ENCODE peak calls at places on chromosomes 5 and 9, in six cellular contexts. A, V, S, W, F and Z are unnamed samples. For H3K27me3, the result is how much of the 10 kb centered on the place peaks cover.

GRCh38 chr5:122726990-122727616 is 47.8 kb upstream of the SNX2 start:
- DNase-seq in A (peak), V (no peak), S (no peak), W (no peak), F (no peak), Z (no peak)

GRCh38 chr9:77616191-77616590 is 31.9 kb downstream of the GNA14 start:
- DNase-seq in A (no peak), V (no peak), S (no peak), W (no peak), F (no peak), Z (no peak)

GRCh38 chr9:128027166-128027539 is 40.0 kb downstream of the NAIF1 start:
- DNase-seq in A (peak), V (no peak), S (no peak), W (no peak), F (no peak), Z (no peak)

GRCh38 chr5:142360051-142360498 is 35.3 kb upstream of the SPRY4 start:
- DNase-seq in A (no peak), V (no peak), S (no peak), W (no peak), F (no peak), Z (peak)

GRCh38 chr9:68887232-68887631 is 126.7 kb downstream of the PRKACG start:
- DNase-seq in A (no peak), V (no peak), S (no peak), W (no peak), F (no peak), Z (no peak)

GRCh38 chr9:85914108-85914507 is 26.8 kb upstream of the NAA35 start:
- DNase-seq in A (peak), V (no peak), S (no peak), W (no peak), F (no peak), Z (no peak)

GRCh38 chr9:91066856-91067255 is 265.2 kb downstream of the SYK start:
- DNase-seq in A (no peak), V (no peak), S (no peak), W (no peak), F (no peak), Z (no peak)

GRCh38 chr9:6852243-6852963 is 94.6 kb downstream of the KDM4C start:
- DNase-seq in A (peak), V (no peak), S (no peak), W (no peak), F (no peak), Z (no peak)

GRCh38 chr9:120965344-120966004 is 38.9 kb upstream of the TRAF1 start:
- DNase-seq in A (no peak), V (peak), S (no peak), W (no peak), F (no peak), Z (no peak)

GRCh38 chr9:4293293-4293931 is 6.5 kb downstream of the GLIS3 start:
- DNase-seq in A (peak), V (peak), S (peak), W (no peak), F (no peak), Z (no peak)

GRCh38 chr5:143833179-143833578 is 21.2 kb downstream of the HMHB1 start:
- DNase-seq in A (no peak), V (no peak), S (no peak), W (no peak), F (no peak), Z (no peak)

GRCh38 chr5:43773032-43773830 is 170.3 kb downstream of the NNT start:
- DNase-seq in A (peak), V (no peak), S (peak), W (no peak), F (peak), Z (no peak)

GRCh38 chr5:40447438-40447837 is 232.3 kb upstream of the PTGER4 start:
- DNase-seq in A (peak), V (no peak), S (no peak), W (no peak), F (no peak), Z (no peak)

GRCh38 chr5:170612256-170612656 is 108.4 kb downstream of the KCNIP1 start:
- DNase-seq in A (no peak), V (peak), S (no peak), W (no peak), F (peak), Z (no peak)

GRCh38 chr5:68538886-68539420 is 323.4 kb downstream of the PIK3R1 start:
- DNase-seq in A (no peak), V (no peak), S (no peak), W (no peak), F (no peak), Z (no peak)

GRCh38 chr5:14908195-14908594 is 36.6 kb upstream of the ANKH start:
- DNase-seq in A (no peak), V (no peak), S (no peak), W (no peak), F (no peak), Z (no peak)

GRCh38 chr9:122097679-122098315 is 4.7 kb upstream of the TTLL11 start:
- DNase-seq in A (no peak), V (no peak), S (no peak), W (no peak), F (no peak), Z (no peak)

GRCh38 chr5:148042920-148043319 is 20.9 kb upstream of the SPINK5 start:
- DNase-seq in A (no peak), V (no peak), S (no peak), W (no peak), F (no peak), Z (no peak)

GRCh38 chr5:148043705-148044104 is 20.1 kb upstream of the SPINK5 start:
- DNase-seq in A (no peak), V (no peak), S (no peak), W (no peak), F (no peak), Z (no peak)
- H3K27me3 ChIP-seq in A (under half), V (under half), S (under half), W (under half), F (under half), Z (under half)

GRCh38 chr5:1001406-1002270 is 7.0 kb upstream of the NKD2 start:
- DNase-seq in A (no peak), V (no peak), S (no peak), W (peak), F (no peak), Z (peak)
- H3K27me3 ChIP-seq in A (half or more), V (half or more), S (under half), W (under half), F (under half), Z (under half)

GRCh38 chr9:132447346-132447745 is 37.3 kb downstream of the CFAP77 start:
- DNase-seq in A (peak), V (peak), S (no peak), W (no peak), F (no peak), Z (peak)

GRCh38 chr9:132446887-132447286 is 36.9 kb downstream of the CFAP77 start:
- DNase-seq in A (no peak), V (no peak), S (no peak), W (no peak), F (no peak), Z (no peak)

GRCh38 chr9:132456241-132456640 is 46.2 kb downstream of the CFAP77 start:
- DNase-seq in A (no peak), V (no peak), S (no peak), W (no peak), F (no peak), Z (no peak)

DNA sequence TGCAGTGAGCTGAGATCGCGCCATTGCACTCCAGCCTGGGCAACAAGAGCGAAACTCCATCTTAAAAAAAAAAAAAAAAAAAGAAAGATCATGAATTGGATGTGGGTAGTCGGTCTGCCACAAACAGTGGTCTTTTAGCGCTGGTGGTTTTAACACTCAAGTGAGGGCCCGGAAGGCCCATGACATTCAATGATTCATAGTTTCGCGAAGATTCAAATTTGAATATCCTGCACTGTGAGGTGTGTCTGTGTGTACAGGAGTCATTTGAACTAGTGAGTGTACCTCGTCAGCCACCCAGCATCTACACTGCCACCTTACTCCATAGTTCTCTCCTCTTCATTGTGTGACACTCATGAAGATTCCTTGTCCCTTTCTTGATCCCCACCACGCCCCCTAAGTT is 41.3 kb downstream of the CFAP77 start:
- DNase-seq in A (no peak), V (no peak), S (no peak), W (no peak), F (no peak), Z (no peak)
- H3K27me3 ChIP-seq in A (half or more), V (under half), S (under half), W (under half), F (under half), Z (under half)

GRCh38 chr5:111236995-111237394 is 12.8 kb downstream of the CAMK4 start:
- DNase-seq in A (no peak), V (no peak), S (no peak), W (no peak), F (no peak), Z (no peak)
- H3K27me3 ChIP-seq in A (under half), V (under half), S (under half), W (under half), F (under half), Z (under half)

DNA sequence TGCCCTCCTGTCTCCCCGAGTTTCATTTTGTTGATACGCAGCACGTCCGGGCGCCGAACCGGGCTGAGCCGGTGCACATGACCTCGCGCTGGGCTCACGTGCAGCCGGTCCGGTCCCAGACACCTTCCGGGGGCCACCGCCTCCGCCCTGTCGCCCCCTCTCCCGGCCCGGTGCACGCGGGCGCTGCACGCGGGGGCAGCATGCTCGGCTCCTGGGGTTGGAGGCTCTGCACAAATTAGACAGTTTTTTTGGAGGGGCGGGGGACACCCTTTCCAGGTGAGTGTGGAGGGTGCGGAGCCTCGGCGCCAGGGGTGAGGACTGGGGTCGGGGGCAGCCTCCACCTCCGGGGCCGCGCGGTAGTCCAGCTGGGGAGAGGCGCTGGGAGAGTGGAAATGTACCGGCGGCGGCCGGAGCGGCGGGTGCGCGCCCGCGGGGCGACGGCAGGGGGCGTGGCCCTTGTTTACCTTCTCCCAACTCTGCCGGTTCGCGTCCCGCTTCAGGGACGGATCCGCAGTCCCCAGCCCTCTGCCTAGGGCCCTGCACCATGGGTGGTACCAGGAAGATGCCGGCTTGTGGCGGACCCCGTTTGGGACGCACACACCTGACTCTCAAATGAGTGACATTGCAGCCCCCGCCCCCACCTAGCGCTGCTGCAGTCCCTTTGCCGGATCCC is 1.1 kb downstream of the JADE2 start:
- DNase-seq in A (peak), V (peak), S (no peak), W (peak), F (no peak), Z (no peak)
- H3K27me3 ChIP-seq in A (under half), V (under half), S (under half), W (under half), F (under half), Z (under half)

GRCh38 chr5:176157656-176158055 is 80.6 kb upstream of the SIMC1 start:
- DNase-seq in A (no peak), V (no peak), S (no peak), W (no peak), F (no peak), Z (no peak)
- H3K27me3 ChIP-seq in A (under half), V (under half), S (under half), W (half or more), F (under half), Z (under half)

DNA sequence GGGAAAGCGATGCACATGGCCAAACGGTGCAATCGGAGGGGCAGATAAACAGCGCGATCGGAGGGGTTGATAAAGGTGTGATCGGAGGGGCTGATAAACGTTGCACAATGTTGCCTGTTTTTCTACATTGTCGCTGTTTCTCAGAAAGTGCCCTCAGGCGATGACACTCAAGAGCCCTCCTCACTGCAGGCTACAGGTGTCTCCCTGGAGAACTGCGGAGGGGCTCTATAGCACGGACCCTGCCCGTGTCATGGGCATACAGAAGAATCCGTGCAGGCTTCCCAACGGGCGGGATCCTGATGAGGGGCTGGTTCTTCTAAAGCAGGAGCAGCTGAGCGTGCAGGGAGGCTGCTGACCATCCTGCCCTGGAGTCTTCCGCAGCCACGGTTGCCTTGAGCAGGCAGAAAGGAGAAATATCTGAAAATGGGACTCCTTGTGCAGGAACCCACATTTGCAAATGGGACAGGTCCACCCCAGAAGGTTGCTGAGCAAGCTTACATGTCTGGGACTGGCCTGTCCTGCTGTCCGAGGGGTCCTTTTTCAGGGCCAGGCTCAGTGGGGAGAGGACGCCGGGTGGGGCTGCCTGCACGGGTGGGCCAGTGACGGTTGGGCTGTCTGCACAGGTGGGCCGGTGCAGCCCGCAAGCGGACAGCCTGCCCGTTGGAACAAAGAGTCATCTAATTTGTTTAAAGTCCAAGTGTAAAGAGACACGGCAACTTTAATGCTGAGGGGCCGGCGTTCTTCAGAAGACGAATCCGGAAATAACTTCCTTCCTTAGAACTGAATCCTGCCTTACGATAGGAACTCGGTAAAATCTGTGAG is 25.2 kb upstream of the LPCAT1 start:
- DNase-seq in A (no peak), V (no peak), S (no peak), W (no peak), F (no peak), Z (peak)
- H3K27me3 ChIP-seq in A (under half), V (under half), S (under half), W (under half), F (under half), Z (under half)